ENCODE peak calls at places on chromosomes 13 and 19, in five cellular contexts. C is astrocyte of the cerebellum, O is upper lobe of right lung, U is astrocyte of the spinal cord, G is HL-60. N is an unnamed sample.

GRCh38 chr13:68056816-68057710 is 826.9 kb upstream of the PCDH9 start:
- DNase-seq in C (peak; percentile 79), O (no peak), U (peak; percentile 88), G (no peak), N (no peak)

GRCh38 chr19:1568320-1569019 is at the start of gene MEX3D:
- DNase-seq in C (no peak), O (peak; percentile 89), U (peak; percentile 56), G (peak; percentile 47), N (no peak)

GRCh38 chr13:54913668-54914067 is 1885.1 kb downstream of the OLFM4 start:
- DNase-seq in C (no peak), O (no peak), U (no peak), G (no peak), N (no peak)

GRCh38 chr19:54517483-54517882 is 14.9 kb downstream of the LAIR2 start:
- DNase-seq in C (peak; percentile 9), O (no peak), U (peak; percentile 17), G (peak; percentile 41), N (no peak)

GRCh38 chr19:47280183-47280797 is 5.6 kb downstream of the INAFM1 start:
- DNase-seq in C (no peak), O (peak; percentile 64), U (no peak), G (no peak), N (no peak)

GRCh38 chr19:1851581-1852293 is 3.5 kb upstream of the REXO1 start:
- DNase-seq in C (no peak), O (no peak), U (no peak), G (no peak), N (no peak)

GRCh38 chr13:94232956-94233355 is 246.5 kb downstream of the DCT start:
- DNase-seq in C (no peak), O (no peak), U (no peak), G (no peak), N (no peak)

GRCh38 chr13:41546372-41547252 is 89.3 kb downstream of the RGCC start:
- DNase-seq in C (peak; percentile 89), O (no peak), U (peak; percentile 88), G (no peak), N (no peak)

GRCh38 chr13:46571189-46571901 is 18.4 kb downstream of the LRCH1 start:
- DNase-seq in C (peak; percentile 50), O (no peak), U (peak; percentile 58), G (no peak), N (no peak)

GRCh38 chr13:99357149-99357596 is 50.0 kb upstream of the GPR183 start:
- DNase-seq in C (peak; percentile 24), O (no peak), U (peak; percentile 82), G (no peak), N (no peak)

GRCh38 chr13:39777527-39778061 is 122.1 kb downstream of the COG6 start:
- DNase-seq in C (peak; percentile 26), O (no peak), U (peak; percentile 86), G (peak; percentile 10), N (no peak)

GRCh38 chr13:48603375-48603774 is 50.4 kb upstream of the CYSLTR2 start:
- DNase-seq in C (no peak), O (no peak), U (no peak), G (no peak), N (no peak)

GRCh38 chr13:113153810-113154748 is 4.4 kb upstream of the PROZ start:
- DNase-seq in C (peak; percentile 16), O (peak; percentile 86), U (peak; percentile 64), G (peak; percentile 50), N (no peak)

GRCh38 chr13:35512271-35512920 is 35.9 kb upstream of the MAB21L1 start:
- DNase-seq in C (peak; percentile 99), O (no peak), U (peak; percentile 97), G (peak; percentile 65), N (no peak)

GRCh38 chr19:2325261-2326046 is 2.9 kb downstream of the LSM7 start:
- DNase-seq in C (no peak), O (no peak), U (no peak), G (no peak), N (no peak)

GRCh38 chr13:21933001-21933400 is 262.1 kb downstream of the FGF9 start:
- DNase-seq in C (no peak), O (no peak), U (no peak), G (no peak), N (no peak)

GRCh38 chr13:104098421-104098820 is 1032.2 kb upstream of the SLC10A2 start:
- DNase-seq in C (no peak), O (no peak), U (no peak), G (no peak), N (no peak)

GRCh38 chr13:32261567-32261966 is 53.6 kb downstream of the ZAR1L start:
- DNase-seq in C (peak; percentile 44), O (no peak), U (peak; percentile 86), G (no peak), N (no peak)

GRCh38 chr19:29771708-29772415 is 39.9 kb upstream of the CCNE1 start:
- DNase-seq in C (no peak), O (no peak), U (peak; percentile 22), G (no peak), N (no peak)

GRCh38 chr19:940591-941291 is 14.9 kb downstream of the ARID3A start:
- DNase-seq in C (no peak), O (peak; percentile 90), U (peak; percentile 60), G (no peak), N (no peak)

GRCh38 chr13:20053016-20053415 is 94.5 kb downstream of the ZMYM2 start:
- DNase-seq in C (no peak), O (no peak), U (no peak), G (no peak), N (no peak)

GRCh38 chr13:35472308-35473008 is 4.0 kb downstream of the MAB21L1 start:
- DNase-seq in C (no peak), O (no peak), U (peak; percentile 10), G (no peak), N (no peak)

GRCh38 chr13:25690582-25690981 is 318.8 kb downstream of the ATP8A2 start:
- DNase-seq in C (no peak), O (no peak), U (no peak), G (no peak), N (no peak)

GRCh38 chr13:23715762-23716235 is 145.6 kb downstream of the TNFRSF19 start:
- DNase-seq in C (no peak), O (peak; percentile 69), U (no peak), G (no peak), N (no peak)

GRCh38 chr19:48102870-48103751 is 7.5 kb downstream of the PLA2G4C start:
- DNase-seq in C (no peak), O (no peak), U (peak; percentile 34), G (peak; percentile 30), N (no peak)

GRCh38 chr13:104597554-104598240 is 1531.5 kb upstream of the SLC10A2 start:
- DNase-seq in C (no peak), O (no peak), U (no peak), G (no peak), N (no peak)

GRCh38 chr13:40624338-40624737 is 42.1 kb downstream of the FOXO1 start:
- DNase-seq in C (no peak), O (no peak), U (no peak), G (no peak), N (no peak)

GRCh38 chr13:87810920-87811344 is 139.8 kb downstream of the SLITRK5 start:
- DNase-seq in C (no peak), O (peak; percentile 39), U (no peak), G (no peak), N (peak; percentile 47)

GRCh38 chr19:14088634-14089411 is 1.7 kb downstream of the SAMD1 start:
- DNase-seq in C (no peak), O (no peak), U (no peak), G (no peak), N (no peak)

GRCh38 chr19:14090509-14091085 is at the start of gene SAMD1:
- DNase-seq in C (peak; percentile 77), O (peak; percentile 95), U (peak; percentile 95), G (peak; percentile 74), N (no peak)

GRCh38 chr19:14091086-14091884 is 734 bp upstream of the SAMD1 start:
- DNase-seq in C (no peak), O (peak; percentile 81), U (peak; percentile 60), G (peak; percentile 67), N (no peak)

GRCh38 chr19:14089412-14089661 is 1.2 kb downstream of the SAMD1 start:
- DNase-seq in C (no peak), O (no peak), U (no peak), G (no peak), N (no peak)

GRCh38 chr19:14089662-14090508 is 666 bp downstream of the SAMD1 start:
- DNase-seq in C (no peak), O (peak; percentile 83), U (peak; percentile 57), G (no peak), N (no peak)
- TF ChIP-seq CTCF in C (peak; percentile 0), O (no peak), U (no peak), G (no peak), N (peak; percentile 24)

GRCh38 chr13:43805681-43806128 is 18.9 kb upstream of the ENOX1 start:
- DNase-seq in C (no peak), O (no peak), U (peak; percentile 20), G (no peak), N (no peak)

GRCh38 chr13:43805071-43805468 is 18.3 kb upstream of the ENOX1 start:
- DNase-seq in C (peak; percentile 76), O (no peak), U (peak; percentile 95), G (no peak), N (no peak)

GRCh38 chr13:43800828-43801227 is 14.1 kb upstream of the ENOX1 start:
- DNase-seq in C (no peak), O (no peak), U (no peak), G (no peak), N (no peak)

GRCh38 chr13:43802511-43802910 is 15.7 kb upstream of the ENOX1 start:
- DNase-seq in C (no peak), O (no peak), U (no peak), G (no peak), N (no peak)

GRCh38 chr13:43804461-43805070 is 17.8 kb upstream of the ENOX1 start:
- DNase-seq in C (peak; percentile 69), O (no peak), U (peak; percentile 88), G (no peak), N (no peak)
- TF ChIP-seq CTCF in C (peak; percentile 9), O (peak; percentile 65), U (peak; percentile 35), G (peak; percentile 7), N (peak; percentile 97)

DNA sequence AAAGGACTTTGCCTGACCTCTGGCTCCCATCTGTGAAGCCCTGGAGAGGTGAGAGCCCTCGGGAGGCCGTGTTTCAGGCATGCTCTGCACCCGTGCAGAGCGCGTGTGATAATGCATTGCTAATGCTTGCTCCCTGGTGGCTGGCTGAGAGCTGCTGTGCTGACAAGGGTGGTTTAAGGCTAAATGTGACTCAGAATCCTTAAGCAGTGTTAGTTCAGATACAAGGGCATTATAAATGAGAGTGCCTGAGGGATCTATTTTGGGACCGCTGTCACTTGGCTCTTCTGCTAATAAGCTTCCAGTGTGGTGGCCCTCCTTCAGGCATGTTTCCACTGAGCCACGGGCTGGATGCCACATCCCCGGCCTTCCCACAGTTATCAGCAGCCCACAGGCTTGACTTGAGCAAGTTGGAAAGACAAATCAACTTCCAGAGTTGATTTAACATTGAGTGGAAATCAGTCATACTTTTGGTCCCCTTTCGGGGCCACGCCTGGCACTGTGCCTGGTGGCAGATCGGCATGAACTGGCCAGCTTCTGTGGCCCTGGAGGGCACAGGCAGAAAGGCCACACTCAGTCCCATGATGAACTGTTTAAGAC is 17.0 kb downstream of the ALOX5AP start:
- DNase-seq in C (no peak), O (no peak), U (peak; percentile 52), G (no peak), N (no peak)
- TF ChIP-seq CTCF in C (no peak), O (no peak), U (no peak), G (no peak), N (peak; percentile 31)

DNA sequence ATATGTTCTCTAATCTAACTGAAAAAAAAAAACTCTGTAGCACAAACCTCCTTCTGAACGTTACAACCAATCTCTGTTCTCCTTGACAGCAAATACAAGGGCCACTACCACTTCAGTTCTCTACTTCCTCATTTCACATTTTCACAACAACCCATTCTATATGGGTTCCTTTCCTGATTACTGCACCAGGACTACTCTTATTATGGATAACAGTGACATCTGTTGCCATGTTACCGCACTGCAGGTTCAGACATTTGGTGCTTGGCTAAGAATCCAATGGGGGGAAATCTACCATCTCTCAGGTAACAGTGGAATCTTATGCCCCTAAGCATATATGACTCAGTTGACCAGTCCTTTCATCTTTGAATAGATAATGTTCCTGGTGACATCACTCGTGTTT is 11.6 kb upstream of the FPR3 start:
- DNase-seq in C (no peak), O (no peak), U (no peak), G (peak; percentile 54), N (no peak)
- TF ChIP-seq CTCF in C (peak; percentile 24), O (no peak), U (peak; percentile 12), G (peak; percentile 62), N (peak; percentile 27)

N was measured in chondrocyte.